ENCODE peak calls at places on chromosomes 3 and 15, in five cellular contexts. U is lower lobe of right lung, P is BE2C, K is MM.1S, X is heart left ventricle. Z is an unnamed sample. For H3K36me3, the result is how much of the 10 kb centered on the place peaks cover.

GRCh38 chr3:43345877-43346276 is 59.5 kb downstream of the SNRK start:
- DNase-seq in K (no peak), U (no peak), P (no peak), X (no peak), Z (no peak)

GRCh38 chr3:60095930-60096329 is 1046.1 kb upstream of the CFAP20DC start:
- DNase-seq in K (no peak), U (no peak), X (no peak), P (no peak), Z (no peak)

GRCh38 chr3:139674585-139675260 is 3.0 kb downstream of the NMNAT3 start:
- DNase-seq in X (no peak), K (no peak), P (peak), U (no peak), Z (no peak)

GRCh38 chr3:124316034-124316287 is 324.0 kb upstream of the ROPN1 start:
- DNase-seq in X (no peak), U (no peak), P (no peak), K (no peak), Z (no peak)

GRCh38 chr3:95813261-95813660 is 1001.1 kb upstream of the EPHA6 start:
- DNase-seq in X (no peak), K (no peak), P (no peak), U (no peak), Z (no peak)

GRCh38 chr15:98954411-98954810 is 53.2 kb downstream of the PGPEP1L start:
- DNase-seq in P (peak), X (peak), U (no peak), K (no peak), Z (peak)

GRCh38 chr3:143998266-143998665 is 26.6 kb downstream of the DIPK2A start:
- DNase-seq in X (no peak), K (no peak), U (no peak), P (no peak), Z (no peak)

GRCh38 chr3:180284331-180285110 is 247.8 kb upstream of the PEX5L start:
- DNase-seq in K (no peak), X (no peak), U (no peak), P (no peak), Z (no peak)

GRCh38 chr15:78003539-78004008 is 73.9 kb downstream of the TBC1D2B start:
- DNase-seq in X (no peak), U (no peak), K (no peak), P (no peak), Z (peak)

GRCh38 chr3:1093216-1093615 is 392 bp downstream of the CNTN6 start:
- DNase-seq in K (no peak), P (no peak), X (no peak), U (no peak), Z (no peak)

GRCh38 chr3:118544458-118544857 is 490.2 kb downstream of the IGSF11 start:
- DNase-seq in K (no peak), P (no peak), U (no peak), X (no peak), Z (no peak)

GRCh38 chr15:78714890-78715289 is 73.9 kb upstream of the CHRNB4 start:
- DNase-seq in U (no peak), K (peak), X (no peak), P (no peak), Z (no peak)

GRCh38 chr3:14329116-14329830 is 73.1 kb upstream of the SLC6A6 start:
- DNase-seq in U (peak), K (no peak), X (no peak), P (no peak), Z (no peak)

GRCh38 chr3:141379250-141379872 is 11.1 kb downstream of the ZBTB38 start:
- DNase-seq in U (no peak), X (no peak), K (peak), P (no peak), Z (no peak)
- H3K36me3 ChIP-seq in U (under half), X (under half), K (under half), P (under half), Z (under half)

GRCh38 chr15:35547775-35548364 is 1.9 kb upstream of the DPH6 start:
- DNase-seq in U (no peak), P (no peak), K (no peak), X (no peak), Z (no peak)
- H3K36me3 ChIP-seq in U (under half), P (under half), K (under half), X (under half), Z (under half)

DNA sequence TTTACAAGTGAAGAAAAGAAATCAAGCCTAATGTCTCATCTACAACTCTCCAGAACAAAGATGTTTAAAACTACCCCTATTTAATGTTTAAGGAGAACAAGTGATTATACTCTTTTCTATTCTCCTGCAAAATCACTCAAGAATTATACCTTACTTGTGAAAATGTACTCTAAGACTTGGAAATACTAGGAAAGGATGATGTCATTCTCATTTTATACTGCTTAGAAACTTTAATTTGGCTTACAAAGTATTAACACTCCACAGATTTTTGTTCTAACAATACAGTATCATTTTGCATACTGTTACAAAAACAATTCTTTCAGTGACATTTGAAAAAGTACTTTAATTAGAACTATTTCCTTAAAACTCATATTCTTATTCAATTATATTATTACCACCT is 89.5 kb downstream of the SMARCC1 start:
- DNase-seq in X (no peak), K (no peak), U (no peak), P (no peak), Z (no peak)
- H3K36me3 ChIP-seq in X (half or more), K (under half), U (half or more), P (under half), Z (under half)

DNA sequence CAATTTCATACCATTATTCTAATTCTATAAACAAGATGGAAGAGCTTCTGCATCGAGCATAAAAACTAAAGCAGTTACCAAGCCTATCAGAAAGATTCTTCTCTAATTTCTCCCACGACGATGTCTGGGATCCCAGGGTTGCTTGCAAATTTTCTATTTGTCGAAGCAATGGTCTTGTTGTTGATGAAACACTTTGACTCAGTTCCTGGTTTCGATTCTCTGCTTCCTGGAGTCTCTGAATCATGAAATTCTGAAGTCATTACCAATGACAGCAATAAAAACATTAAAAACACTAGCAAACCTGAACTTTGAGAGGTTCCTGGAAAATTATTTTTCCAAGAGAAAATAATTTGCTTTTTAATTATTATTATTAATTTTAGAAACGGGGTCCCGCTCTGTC is 18.7 kb downstream of the TMF1 start:
- DNase-seq in X (no peak), P (no peak), U (no peak), K (no peak), Z (no peak)
- H3K36me3 ChIP-seq in X (half or more), P (half or more), U (half or more), K (under half), Z (under half)